ENCODE peak calls at places on chromosome 20, in four cellular contexts. X is HepG2, M is K562, A is WTC11. Z is an unnamed sample.
A peak's percentile ranks its signal among the peaks of the same experiment; 100 is the strongest.

GRCh38 chr20:34825530-34826362 is at the start of gene NCOA6:
- DNase-seq in M (peak; percentile 92), A (peak; percentile 52), X (peak; percentile 76), Z (peak; percentile 85)

GRCh38 chr20:16801919-16802651 is 53.9 kb downstream of the OTOR start:
- DNase-seq in M (peak; percentile 17), X (peak; percentile 66), A (peak; percentile 86), Z (peak; percentile 69)

GRCh38 chr20:47949230-47949629 is 163.9 kb upstream of the SULF2 start:
- DNase-seq in A (no peak), M (no peak), X (no peak), Z (no peak)

GRCh38 chr20:62543470-62544302 is 67.9 kb upstream of the GATA5 start:
- DNase-seq in X (peak; percentile 39), A (no peak), M (no peak), Z (no peak)

GRCh38 chr20:15584507-15584906 is 988.7 kb downstream of the KIF16B start:
- DNase-seq in X (no peak), M (no peak), A (peak; percentile 15), Z (no peak)

GRCh38 chr20:21166801-21167200 is 40.9 kb downstream of the KIZ start:
- DNase-seq in X (no peak), A (no peak), M (no peak), Z (no peak)

GRCh38 chr20:54456972-54457371 is 18.4 kb upstream of the DOK5 start:
- DNase-seq in X (no peak), A (no peak), M (no peak), Z (no peak)

GRCh38 chr20:5945963-5946362 is 4.4 kb downstream of the TRMT6 start:
- DNase-seq in A (no peak), X (no peak), M (no peak), Z (no peak)

GRCh38 chr20:23138226-23138625 is 52.1 kb upstream of the CD93 start:
- DNase-seq in M (no peak), A (no peak), X (no peak), Z (no peak)

GRCh38 chr20:4366076-4366475 is 350.7 kb upstream of the RNF24 start:
- DNase-seq in X (no peak), M (no peak), A (no peak), Z (no peak)

GRCh38 chr20:62358171-62358719 is 8.9 kb downstream of the LAMA5 start:
- DNase-seq in M (peak; percentile 61), A (no peak), X (no peak), Z (peak; percentile 77)

GRCh38 chr20:63378626-63379025 is 17.5 kb upstream of the CHRNA4 start:
- DNase-seq in X (no peak), A (peak; percentile 44), M (no peak), Z (no peak)

GRCh38 chr20:34065260-34065659 is 46.8 kb downstream of the EIF2S2 start:
- DNase-seq in X (no peak), M (no peak), A (no peak), Z (peak; percentile 11)

GRCh38 chr20:18847226-18847625 is 33.6 kb downstream of the SCP2D1 start:
- DNase-seq in M (no peak), X (no peak), A (no peak), Z (no peak)

GRCh38 chr20:53283011-53283410 is 310.6 kb downstream of the ZNF217 start:
- DNase-seq in M (no peak), X (no peak), A (no peak), Z (no peak)

GRCh38 chr20:63120286-63121090 is 95.4 kb downstream of the YTHDF1 start:
- DNase-seq in A (no peak), X (no peak), M (no peak), Z (no peak)

GRCh38 chr20:36344517-36345132 is 38.5 kb downstream of the DLGAP4 start:
- DNase-seq in X (peak; percentile 59), M (peak; percentile 68), A (peak; percentile 85), Z (peak; percentile 42)

GRCh38 chr20:55667955-55668354 is 337.4 kb downstream of the CBLN4 start:
- DNase-seq in A (no peak), M (no peak), X (no peak), Z (no peak)

GRCh38 chr20:39259010-39259803 is 297.1 kb downstream of the DHX35 start:
- DNase-seq in X (no peak), M (no peak), A (no peak), Z (no peak)

GRCh38 chr20:17963114-17963897 is 5.3 kb downstream of the SNX5 start:
- DNase-seq in A (no peak), M (no peak), X (no peak), Z (no peak)

GRCh38 chr20:53072923-53073579 is 100.9 kb downstream of the TSHZ2 start:
- DNase-seq in M (no peak), X (no peak), A (no peak), Z (no peak)

GRCh38 chr20:44582321-44583025 is at the start of gene PKIG:
- DNase-seq in M (no peak), A (no peak), X (no peak), Z (no peak)

GRCh38 chr20:29878777-29879442 is 1378.6 kb upstream of the DEFB115 start:
- DNase-seq in M (no peak), X (no peak), A (peak; percentile 48), Z (no peak)

GRCh38 chr20:271069-271468 is 13.5 kb downstream of the DEFB132 start:
- DNase-seq in M (no peak), X (no peak), A (no peak), Z (no peak)

GRCh38 chr20:48671141-48671540 is 156.7 kb downstream of the PREX1 start:
- DNase-seq in A (no peak), X (no peak), M (no peak), Z (no peak)

GRCh38 chr20:39112196-39112743 is 150.1 kb downstream of the DHX35 start:
- DNase-seq in A (peak; percentile 69), M (peak; percentile 82), X (peak; percentile 65), Z (peak; percentile 88)

GRCh38 chr20:1761116-1761515 is 103.5 kb upstream of the SIRPG start:
- DNase-seq in A (no peak), M (no peak), X (no peak), Z (peak; percentile 49)

GRCh38 chr20:16415079-16415478 is 158.2 kb downstream of the KIF16B start:
- DNase-seq in M (no peak), X (no peak), A (no peak), Z (no peak)

GRCh38 chr20:62118113-62119043 is 3.9 kb upstream of the LSM14B start:
- DNase-seq in A (no peak), X (no peak), M (no peak), Z (no peak)

GRCh38 chr20:62628691-62629090 is 13.6 kb upstream of the SLCO4A1 start:
- DNase-seq in M (no peak), X (no peak), A (peak; percentile 55), Z (peak; percentile 18)

GRCh38 chr20:44908987-44909871 is 631 bp upstream of the PABPC1L start:
- DNase-seq in X (no peak), M (no peak), A (no peak), Z (no peak)

GRCh38 chr20:57941572-57942381 is 232.0 kb upstream of the PMEPA1 start:
- DNase-seq in M (no peak), X (no peak), A (no peak), Z (no peak)

GRCh38 chr20:57939499-57939898 is 229.7 kb upstream of the PMEPA1 start:
- DNase-seq in M (no peak), A (no peak), X (no peak), Z (no peak)

GRCh38 chr20:57943291-57943690 is 233.5 kb upstream of the PMEPA1 start:
- DNase-seq in X (no peak), A (no peak), M (no peak), Z (no peak)

GRCh38 chr20:57940376-57940775 is 230.6 kb upstream of the PMEPA1 start:
- DNase-seq in A (no peak), X (no peak), M (no peak), Z (no peak)

DNA sequence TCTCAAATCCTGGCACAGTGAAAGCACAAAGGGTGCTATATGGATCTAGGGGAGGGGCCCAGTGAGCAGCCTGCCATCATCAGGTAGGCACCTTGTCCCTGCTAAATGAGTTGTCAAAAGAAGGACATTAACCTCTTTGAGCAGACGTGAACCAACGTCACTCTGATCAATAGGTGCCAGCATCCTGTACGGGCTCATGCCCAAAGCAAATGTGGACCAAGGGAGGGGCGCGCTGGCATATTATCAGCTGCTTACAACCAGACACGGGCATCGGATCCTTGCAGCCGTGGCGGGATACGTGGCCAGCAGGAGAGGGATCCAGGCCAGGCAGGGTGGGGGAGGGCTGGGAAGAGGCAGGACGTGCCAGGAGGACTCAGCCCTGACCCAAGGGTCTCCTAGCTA is 231.3 kb upstream of the PMEPA1 start:
- DNase-seq in X (no peak), A (no peak), M (no peak), Z (no peak)
- TF ChIP-seq HMGXB4 in X (no peak), A (no peak), M (no peak), Z (no peak)

GRCh38 chr20:46374383-46374782 is 32.0 kb downstream of the ELMO2 start:
- DNase-seq in X (no peak), M (no peak), A (no peak), Z (no peak)

GRCh38 chr20:46368902-46369268 is 37.5 kb downstream of the ELMO2 start:
- DNase-seq in M (no peak), A (no peak), X (no peak), Z (no peak)

GRCh38 chr20:46367967-46368901 is 38.2 kb downstream of the ELMO2 start:
- DNase-seq in X (peak; percentile 56), A (no peak), M (peak; percentile 77), Z (no peak)

GRCh38 chr20:46375771-46376170 is 30.6 kb downstream of the ELMO2 start:
- DNase-seq in A (no peak), M (no peak), X (no peak), Z (no peak)

GRCh38 chr20:46371656-46372055 is 34.8 kb downstream of the ELMO2 start:
- DNase-seq in X (no peak), A (no peak), M (no peak), Z (no peak)
- TF ChIP-seq HMGXB4 in X (no peak), A (no peak), M (no peak), Z (no peak)

GRCh38 chr20:40683894-40684268 is 5.2 kb downstream of the MAFB start:
- DNase-seq in X (no peak), M (no peak), A (no peak), Z (no peak)

GRCh38 chr20:40685349-40685748 is 3.7 kb downstream of the MAFB start:
- DNase-seq in A (no peak), M (no peak), X (no peak), Z (no peak)

GRCh38 chr20:40682104-40683045 is 6.7 kb downstream of the MAFB start:
- DNase-seq in X (peak; percentile 78), A (peak; percentile 42), M (no peak), Z (no peak)

GRCh38 chr20:40681684-40682083 is 7.4 kb downstream of the MAFB start:
- DNase-seq in M (no peak), A (no peak), X (no peak), Z (no peak)

DNA sequence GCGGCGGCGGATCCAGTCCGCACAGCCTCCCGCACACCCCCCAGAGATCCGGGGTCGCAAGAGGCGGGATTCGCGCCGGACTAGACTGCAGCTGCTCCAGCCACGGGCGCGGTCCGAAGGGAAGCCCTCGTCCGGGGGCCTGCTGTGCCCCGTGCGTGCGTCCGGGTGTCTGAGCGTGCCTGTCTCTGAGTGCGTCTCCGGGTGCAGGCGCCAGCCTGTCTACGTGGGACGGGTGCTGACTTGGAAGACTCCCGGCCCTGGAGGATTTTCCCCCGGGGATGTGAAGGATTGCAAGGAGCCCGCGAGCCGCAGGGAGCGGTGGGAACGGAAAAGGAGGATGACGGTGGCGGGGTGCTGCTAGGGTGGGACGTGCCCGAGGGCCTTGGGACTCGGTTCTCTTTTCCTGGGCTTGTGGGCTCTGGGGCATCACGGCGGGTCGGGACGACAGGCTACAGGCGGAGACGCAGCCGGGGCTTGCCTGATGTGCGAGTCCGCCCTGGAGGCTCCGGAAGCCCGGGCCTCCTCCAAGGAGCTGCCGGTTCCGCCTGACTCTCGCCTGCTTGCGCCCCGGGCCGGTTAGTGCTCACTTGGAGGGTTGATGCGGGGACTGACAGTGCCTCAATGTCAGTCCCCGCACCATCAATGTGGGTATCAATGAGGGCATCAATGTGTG is 5.7 kb downstream of the MAFB start:
- DNase-seq in X (no peak), A (peak; percentile 49), M (no peak), Z (no peak)
- TF ChIP-seq HMGXB4 in X (no peak), A (peak; percentile 41), M (no peak), Z (no peak)

GRCh38 chr20:46226602-46227001 is 81.7 kb downstream of the CDH22 start:
- DNase-seq in A (no peak), M (no peak), X (no peak), Z (no peak)
- TF ChIP-seq HMGXB4 in A (no peak), M (no peak), X (no peak), Z (no peak)